ENCODE peak calls at places on chromosomes 7 and 10, in ten cellular contexts. B is PC-9, D is heart left ventricle, C is A673, O is prostate gland, M is fibroblast of the aortic adventitia, U is lung, Q is HCT116, Y is cardiac fibroblast, F is fibroblast of lung. I is an unnamed sample.

GRCh38 chr7:21967500-21968099 is 21.9 kb upstream of the CDCA7L start:
- DNase-seq in B (peak; percentile 28), D (no peak), C (peak; percentile 68), O (no peak), M (no peak), U (no peak), Q (no peak), Y (peak; percentile 40), F (peak; percentile 11), I (no peak)

GRCh38 chr7:36153571-36154097 is 580 bp downstream of the EEPD1 start:
- DNase-seq in B (no peak), D (peak; percentile 77), C (no peak), O (peak; percentile 19), M (no peak), U (peak; percentile 39), Q (no peak), Y (no peak), F (no peak), I (no peak)

GRCh38 chr7:106127984-106128780 is 16.1 kb upstream of the SYPL1 start:
- DNase-seq in B (no peak), D (no peak), C (no peak), O (no peak), M (no peak), U (no peak), Q (no peak), Y (no peak), F (peak; percentile 38), I (no peak)

GRCh38 chr7:5631752-5632151 is 149.7 kb downstream of the RNF216 start:
- DNase-seq in B (no peak), D (peak; percentile 34), C (no peak), O (no peak), M (no peak), U (no peak), Q (no peak), Y (no peak), F (no peak), I (no peak)

GRCh38 chr7:140677496-140677895 is 4.8 kb downstream of the ADCK2 start:
- DNase-seq in B (no peak), D (no peak), C (no peak), O (no peak), M (no peak), U (no peak), Q (no peak), Y (no peak), F (no peak), I (no peak)

GRCh38 chr7:130560972-130561371 is 69.1 kb downstream of the MEST start:
- DNase-seq in B (peak; percentile 15), D (no peak), C (peak; percentile 26), O (no peak), M (peak; percentile 28), U (no peak), Q (peak; percentile 26), Y (peak; percentile 59), F (peak; percentile 26), I (no peak)

GRCh38 chr7:12684733-12685132 is 2.7 kb upstream of the ARL4A start:
- DNase-seq in B (no peak), D (no peak), C (no peak), O (no peak), M (no peak), U (no peak), Q (no peak), Y (no peak), F (no peak), I (no peak)

GRCh38 chr7:120979765-120980499 is 8.6 kb upstream of the CPED1 start:
- DNase-seq in B (no peak), D (no peak), C (no peak), O (no peak), M (peak; percentile 67), U (no peak), Q (no peak), Y (peak; percentile 15), F (peak; percentile 50), I (no peak)

DNA sequence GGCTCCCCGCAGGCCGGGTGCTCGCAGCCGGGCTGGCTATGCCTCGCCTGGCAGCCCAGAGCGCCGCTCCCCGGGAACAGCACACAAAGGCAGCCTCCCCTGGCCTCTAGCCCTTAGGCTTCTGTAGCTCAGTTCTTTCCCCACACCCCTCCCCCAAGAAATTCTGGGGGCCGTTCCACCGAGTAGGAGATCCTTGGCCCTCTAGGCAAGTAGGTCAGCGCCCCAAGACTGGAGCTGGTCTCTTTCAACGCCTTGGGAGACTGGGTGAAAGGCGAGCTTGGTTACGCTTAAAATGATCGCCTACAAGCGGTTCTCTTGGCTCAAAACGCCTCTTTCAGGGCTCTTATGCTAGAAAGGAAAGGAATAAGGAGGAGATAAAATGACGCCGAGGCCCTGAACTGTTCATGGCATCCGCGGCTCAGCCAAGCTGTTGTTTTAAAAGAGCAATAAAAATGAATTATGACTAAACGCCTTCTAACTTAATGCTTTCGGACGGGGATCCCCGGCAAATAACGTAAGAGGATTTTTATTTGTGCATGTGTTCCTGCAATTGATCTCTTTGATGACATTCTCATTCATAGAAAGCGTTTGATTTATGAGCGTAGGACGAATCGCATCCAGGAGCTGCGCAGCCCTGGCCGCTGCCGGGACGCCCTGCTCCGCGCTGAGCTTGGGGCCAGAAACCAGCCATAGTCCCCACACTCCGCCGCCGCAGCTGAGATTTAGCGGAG is 2.9 kb upstream of the HOXA1 start:
- DNase-seq in B (no peak), D (no peak), C (no peak), O (no peak), M (peak; percentile 72), U (no peak), Q (no peak), Y (no peak), F (peak; percentile 69), I (no peak)
- H3K4me3 ChIP-seq in B (no peak overlapping the region), D (peak overlapping the region; percentile 65), C (no peak overlapping the region), O (peak overlapping the region; percentile 23), M (peak overlapping the region; percentile 81), U (peak overlapping the region; percentile 40), Q (no peak overlapping the region), Y (peak overlapping the region; percentile 18), F (peak overlapping the region; percentile 70), I (no peak overlapping the region)

DNA sequence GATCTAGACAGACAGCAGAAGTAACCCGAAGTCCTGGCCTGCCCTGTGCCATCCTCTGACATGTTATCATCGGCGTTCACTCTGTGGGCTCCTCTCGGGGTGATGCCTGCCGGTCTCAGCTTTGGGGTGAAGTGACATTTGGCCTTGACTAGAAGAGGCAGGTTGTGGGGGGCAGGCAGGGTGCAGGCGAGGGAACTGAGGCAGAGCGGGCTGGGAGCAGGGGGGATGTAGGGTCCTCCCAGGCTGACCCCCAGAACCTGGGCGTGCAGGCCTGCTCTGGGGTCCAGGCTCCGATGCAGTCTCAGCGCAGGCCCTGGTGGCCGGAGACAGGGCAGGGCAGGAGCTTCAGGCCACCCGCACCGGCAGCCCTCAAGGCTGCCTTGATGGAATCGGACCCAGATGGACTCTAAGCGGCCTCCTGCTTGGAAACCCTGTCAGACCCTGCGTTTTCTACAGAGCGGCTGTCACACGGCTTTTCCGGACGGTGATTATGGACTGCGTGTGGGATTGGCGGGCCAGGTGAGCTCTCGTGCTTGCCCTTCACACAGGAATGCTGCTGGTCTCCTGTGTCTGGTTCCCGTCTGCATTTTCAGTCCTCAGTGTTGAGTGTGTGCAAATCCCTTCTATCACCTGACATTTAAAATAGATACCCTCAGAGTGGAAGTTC is 842 bp upstream of the JAKMIP3 start:
- DNase-seq in B (peak; percentile 14), D (peak; percentile 42), C (no peak), O (no peak), M (no peak), U (no peak), Q (no peak), Y (no peak), F (no peak), I (no peak)
- H3K4me3 ChIP-seq in B (peak overlapping the region; percentile 77), D (peak overlapping the region; percentile 46), C (peak overlapping the region; percentile 42), O (peak overlapping the region; percentile 34), M (no peak overlapping the region), U (no peak overlapping the region), Q (no peak overlapping the region), Y (peak overlapping the region; percentile 55), F (no peak overlapping the region), I (peak overlapping the region; percentile 48)

GRCh38 chr7:55568613-55569268 is 3.6 kb downstream of the VOPP1 start:
- DNase-seq in B (no peak), D (no peak), C (no peak), O (no peak), M (peak; percentile 42), U (no peak), Q (no peak), Y (no peak), F (peak; percentile 33), I (no peak)

GRCh38 chr7:55569269-55569663 is 3.0 kb downstream of the VOPP1 start:
- DNase-seq in B (no peak), D (no peak), C (no peak), O (no peak), M (no peak), U (no peak), Q (no peak), Y (no peak), F (no peak), I (no peak)

GRCh38 chr7:55565693-55566092 is 6.6 kb downstream of the VOPP1 start:
- DNase-seq in B (no peak), D (no peak), C (no peak), O (no peak), M (no peak), U (no peak), Q (peak; percentile 48), Y (no peak), F (peak; percentile 18), I (no peak)

GRCh38 chr7:55569797-55570196 is 2.5 kb downstream of the VOPP1 start:
- DNase-seq in B (no peak), D (no peak), C (no peak), O (no peak), M (no peak), U (no peak), Q (no peak), Y (no peak), F (no peak), I (no peak)

GRCh38 chr7:55567495-55568070 is 4.7 kb downstream of the VOPP1 start:
- DNase-seq in B (no peak), D (no peak), C (no peak), O (no peak), M (no peak), U (no peak), Q (no peak), Y (no peak), F (no peak), I (no peak)
- H3K4me3 ChIP-seq in B (no peak overlapping the region), D (no peak overlapping the region), C (no peak overlapping the region), O (no peak overlapping the region), M (no peak overlapping the region), U (no peak overlapping the region), Q (no peak overlapping the region), Y (no peak overlapping the region), F (no peak overlapping the region), I (no peak overlapping the region)

GRCh38 chr10:70139151-70139996 is 6.7 kb upstream of the AIFM2 start:
- DNase-seq in B (no peak), D (no peak), C (no peak), O (no peak), M (no peak), U (no peak), Q (no peak), Y (no peak), F (no peak), I (no peak)
- H3K4me3 ChIP-seq in B (no peak overlapping the region), D (no peak overlapping the region), C (no peak overlapping the region), O (no peak overlapping the region), M (no peak overlapping the region), U (no peak overlapping the region), Q (no peak overlapping the region), Y (no peak overlapping the region), F (no peak overlapping the region), I (no peak overlapping the region)

I was measured in BJ.